ENCODE peak calls at places on chromosomes 11 and 22, in eight cellular contexts. One of them, this sample, is unnamed.
A peak's percentile ranks its signal among the peaks of the same experiment; 100 is the strongest.

GRCh38 chr11:27596802-27597201 is 90.2 kb upstream of the LIN7C start:
- DNase-seq in heart left ventricle: no peak
- DNase-seq in MCF 10A: no peak
- DNase-seq in fibroblast of the aortic adventitia: no peak
- DNase-seq in left cardiac atrium: no peak
- DNase-seq in fibroblast of pulmonary artery: no peak
- DNase-seq in kidney tubule cell: no peak
- DNase-seq in activated CD8-positive, alpha-beta memory T cell treated with anti-CD3 and anti-CD28 coated beads for 4 hours: no peak
- DNase-seq in this sample: no peak

GRCh38 chr22:39349506-39349966 is 255 bp upstream of the SYNGR1 start:
- DNase-seq in fibroblast of the aortic adventitia: no peak
- DNase-seq in left cardiac atrium: peak; percentile 46
- DNase-seq in MCF 10A: no peak
- DNase-seq in kidney tubule cell: no peak
- DNase-seq in activated CD8-positive, alpha-beta memory T cell treated with anti-CD3 and anti-CD28 coated beads for 4 hours: no peak
- DNase-seq in heart left ventricle: peak; percentile 50
- DNase-seq in fibroblast of pulmonary artery: no peak
- DNase-seq in this sample: peak; percentile 53

GRCh38 chr22:22125579-22126468 is 118.8 kb upstream of the VPREB1 start:
- DNase-seq in kidney tubule cell: no peak
- DNase-seq in fibroblast of pulmonary artery: no peak
- DNase-seq in heart left ventricle: no peak
- DNase-seq in left cardiac atrium: no peak
- DNase-seq in MCF 10A: no peak
- DNase-seq in activated CD8-positive, alpha-beta memory T cell treated with anti-CD3 and anti-CD28 coated beads for 4 hours: no peak
- DNase-seq in fibroblast of the aortic adventitia: no peak
- DNase-seq in this sample: no peak

GRCh38 chr22:35611891-35612576 is 5.1 kb downstream of the MB start:
- DNase-seq in left cardiac atrium: no peak
- DNase-seq in fibroblast of the aortic adventitia: no peak
- DNase-seq in activated CD8-positive, alpha-beta memory T cell treated with anti-CD3 and anti-CD28 coated beads for 4 hours: no peak
- DNase-seq in MCF 10A: no peak
- DNase-seq in heart left ventricle: no peak
- DNase-seq in fibroblast of pulmonary artery: no peak
- DNase-seq in kidney tubule cell: no peak
- DNase-seq in this sample: no peak

GRCh38 chr11:2558861-2559526 is 114.2 kb downstream of the KCNQ1 start:
- DNase-seq in fibroblast of the aortic adventitia: no peak
- DNase-seq in activated CD8-positive, alpha-beta memory T cell treated with anti-CD3 and anti-CD28 coated beads for 4 hours: no peak
- DNase-seq in heart left ventricle: no peak
- DNase-seq in MCF 10A: no peak
- DNase-seq in left cardiac atrium: peak; percentile 18
- DNase-seq in kidney tubule cell: no peak
- DNase-seq in fibroblast of pulmonary artery: no peak
- DNase-seq in this sample: no peak

GRCh38 chr11:110317516-110317932 is 21.1 kb upstream of the RDX start:
- DNase-seq in MCF 10A: peak; percentile 34
- DNase-seq in left cardiac atrium: no peak
- DNase-seq in fibroblast of pulmonary artery: peak; percentile 72
- DNase-seq in activated CD8-positive, alpha-beta memory T cell treated with anti-CD3 and anti-CD28 coated beads for 4 hours: no peak
- DNase-seq in fibroblast of the aortic adventitia: peak; percentile 73
- DNase-seq in heart left ventricle: peak; percentile 37
- DNase-seq in kidney tubule cell: peak; percentile 52
- DNase-seq in this sample: no peak

GRCh38 chr11:35223429-35223828 is 84.5 kb downstream of the CD44 start:
- DNase-seq in MCF 10A: no peak
- DNase-seq in left cardiac atrium: no peak
- DNase-seq in fibroblast of the aortic adventitia: peak; percentile 47
- DNase-seq in activated CD8-positive, alpha-beta memory T cell treated with anti-CD3 and anti-CD28 coated beads for 4 hours: no peak
- DNase-seq in kidney tubule cell: no peak
- DNase-seq in fibroblast of pulmonary artery: peak; percentile 46
- DNase-seq in heart left ventricle: no peak
- DNase-seq in this sample: no peak

GRCh38 chr11:94449437-94449836 is 44.2 kb downstream of the MRE11 start:
- DNase-seq in left cardiac atrium: no peak
- DNase-seq in heart left ventricle: no peak
- DNase-seq in fibroblast of the aortic adventitia: peak; percentile 80
- DNase-seq in MCF 10A: peak; percentile 91
- DNase-seq in activated CD8-positive, alpha-beta memory T cell treated with anti-CD3 and anti-CD28 coated beads for 4 hours: no peak
- DNase-seq in kidney tubule cell: peak; percentile 86
- DNase-seq in fibroblast of pulmonary artery: peak; percentile 81
- DNase-seq in this sample: no peak

GRCh38 chr11:55707029-55707428 is 45.0 kb downstream of the OR4C6 start:
- DNase-seq in kidney tubule cell: peak; percentile 30
- DNase-seq in MCF 10A: peak; percentile 42
- DNase-seq in fibroblast of the aortic adventitia: peak; percentile 37
- DNase-seq in heart left ventricle: no peak
- DNase-seq in fibroblast of pulmonary artery: peak; percentile 57
- DNase-seq in activated CD8-positive, alpha-beta memory T cell treated with anti-CD3 and anti-CD28 coated beads for 4 hours: no peak
- DNase-seq in left cardiac atrium: no peak
- DNase-seq in this sample: no peak

GRCh38 chr22:28629420-28630184 is 50.0 kb downstream of the TTC28 start:
- DNase-seq in activated CD8-positive, alpha-beta memory T cell treated with anti-CD3 and anti-CD28 coated beads for 4 hours: no peak
- DNase-seq in kidney tubule cell: no peak
- DNase-seq in left cardiac atrium: no peak
- DNase-seq in heart left ventricle: no peak
- DNase-seq in fibroblast of the aortic adventitia: peak; percentile 30
- DNase-seq in fibroblast of pulmonary artery: peak; percentile 45
- DNase-seq in MCF 10A: peak; percentile 12
- DNase-seq in this sample: no peak

GRCh38 chr11:118283756-118284350 is 19.8 kb upstream of the MPZL2 start:
- DNase-seq in activated CD8-positive, alpha-beta memory T cell treated with anti-CD3 and anti-CD28 coated beads for 4 hours: no peak
- DNase-seq in MCF 10A: no peak
- DNase-seq in heart left ventricle: no peak
- DNase-seq in fibroblast of the aortic adventitia: no peak
- DNase-seq in left cardiac atrium: no peak
- DNase-seq in fibroblast of pulmonary artery: no peak
- DNase-seq in kidney tubule cell: no peak
- DNase-seq in this sample: no peak

GRCh38 chr11:101444164-101444563 is 139.6 kb downstream of the TRPC6 start:
- DNase-seq in heart left ventricle: no peak
- DNase-seq in fibroblast of the aortic adventitia: no peak
- DNase-seq in fibroblast of pulmonary artery: no peak
- DNase-seq in left cardiac atrium: no peak
- DNase-seq in MCF 10A: no peak
- DNase-seq in kidney tubule cell: peak; percentile 43
- DNase-seq in activated CD8-positive, alpha-beta memory T cell treated with anti-CD3 and anti-CD28 coated beads for 4 hours: no peak
- DNase-seq in this sample: no peak

GRCh38 chr11:82980292-82980691 is 78.8 kb downstream of the DDIAS start:
- DNase-seq in heart left ventricle: no peak
- DNase-seq in fibroblast of the aortic adventitia: peak; percentile 67
- DNase-seq in kidney tubule cell: peak; percentile 91
- DNase-seq in activated CD8-positive, alpha-beta memory T cell treated with anti-CD3 and anti-CD28 coated beads for 4 hours: no peak
- DNase-seq in left cardiac atrium: no peak
- DNase-seq in MCF 10A: peak; percentile 34
- DNase-seq in fibroblast of pulmonary artery: peak; percentile 76
- DNase-seq in this sample: no peak

GRCh38 chr22:25085930-25086901 is 113.4 kb upstream of the CRYBB3 start:
- DNase-seq in fibroblast of the aortic adventitia: peak; percentile 18
- DNase-seq in MCF 10A: no peak
- DNase-seq in kidney tubule cell: peak; percentile 71
- DNase-seq in left cardiac atrium: peak; percentile 77
- DNase-seq in fibroblast of pulmonary artery: peak; percentile 45
- DNase-seq in activated CD8-positive, alpha-beta memory T cell treated with anti-CD3 and anti-CD28 coated beads for 4 hours: no peak
- DNase-seq in heart left ventricle: peak; percentile 88
- DNase-seq in this sample: peak; percentile 87

GRCh38 chr22:46055176-46055850 is 78.4 kb upstream of the WNT7B start:
- DNase-seq in fibroblast of the aortic adventitia: peak; percentile 48
- DNase-seq in activated CD8-positive, alpha-beta memory T cell treated with anti-CD3 and anti-CD28 coated beads for 4 hours: no peak
- DNase-seq in fibroblast of pulmonary artery: no peak
- DNase-seq in MCF 10A: peak; percentile 71
- DNase-seq in left cardiac atrium: peak; percentile 56
- DNase-seq in heart left ventricle: no peak
- DNase-seq in kidney tubule cell: no peak
- DNase-seq in this sample: no peak

GRCh38 chr11:68053117-68053516 is 14.3 kb downstream of the TCIRG1 start:
- DNase-seq in heart left ventricle: peak; percentile 6
- DNase-seq in kidney tubule cell: no peak
- DNase-seq in left cardiac atrium: no peak
- DNase-seq in fibroblast of the aortic adventitia: no peak
- DNase-seq in MCF 10A: no peak
- DNase-seq in activated CD8-positive, alpha-beta memory T cell treated with anti-CD3 and anti-CD28 coated beads for 4 hours: no peak
- DNase-seq in fibroblast of pulmonary artery: no peak
- DNase-seq in this sample: no peak

GRCh38 chr11:83480811-83481210 is 194.6 kb upstream of the CCDC90B start:
- DNase-seq in left cardiac atrium: no peak
- DNase-seq in heart left ventricle: no peak
- DNase-seq in fibroblast of pulmonary artery: no peak
- DNase-seq in MCF 10A: no peak
- DNase-seq in activated CD8-positive, alpha-beta memory T cell treated with anti-CD3 and anti-CD28 coated beads for 4 hours: no peak
- DNase-seq in kidney tubule cell: peak; percentile 34
- DNase-seq in fibroblast of the aortic adventitia: no peak
- DNase-seq in this sample: no peak